ENCODE peak calls at places on chromosomes 5 and 9, in nine cellular contexts. One of them, this sample, is unnamed.

GRCh38 chr5:97087138-97087537 is 55.3 kb downstream of the LIX1 start:
- DNase-seq in COR-L47: no peak
- DNase-seq in iPS DF 6.9: no peak
- DNase-seq in endodermal cell: no peak
- DNase-seq in osteocyte: no peak
- DNase-seq in GM12891: no peak
- DNase-seq in progenitor cell of endocrine pancreas: no peak
- DNase-seq in effector memory CD4-positive, alpha-beta T cell: no peak
- DNase-seq in activated CD4-positive, alpha-beta T cell treated with anti-CD3 and anti-CD28 coated beads, Interleukin-2, amount 50 U/mL, for 1 hour: no peak
- DNase-seq in this sample: no peak

GRCh38 chr9:121483049-121483448 is 16.6 kb downstream of the GGTA1 start:
- DNase-seq in activated CD4-positive, alpha-beta T cell treated with anti-CD3 and anti-CD28 coated beads, Interleukin-2, amount 50 U/mL, for 1 hour: no peak
- DNase-seq in COR-L47: no peak
- DNase-seq in endodermal cell: peak; percentile 83
- DNase-seq in iPS DF 6.9: no peak
- DNase-seq in effector memory CD4-positive, alpha-beta T cell: no peak
- DNase-seq in progenitor cell of endocrine pancreas: no peak
- DNase-seq in GM12891: no peak
- DNase-seq in osteocyte: no peak
- DNase-seq in this sample: peak; percentile 55

GRCh38 chr5:71809446-71809845 is 90.4 kb downstream of the CARTPT start:
- DNase-seq in osteocyte: no peak
- DNase-seq in GM12891: no peak
- DNase-seq in COR-L47: peak; percentile 24
- DNase-seq in activated CD4-positive, alpha-beta T cell treated with anti-CD3 and anti-CD28 coated beads, Interleukin-2, amount 50 U/mL, for 1 hour: no peak
- DNase-seq in iPS DF 6.9: no peak
- DNase-seq in endodermal cell: no peak
- DNase-seq in progenitor cell of endocrine pancreas: no peak
- DNase-seq in effector memory CD4-positive, alpha-beta T cell: no peak
- DNase-seq in this sample: no peak

GRCh38 chr5:75720882-75721281 is 3.6 kb upstream of the POC5 start:
- DNase-seq in progenitor cell of endocrine pancreas: no peak
- DNase-seq in endodermal cell: no peak
- DNase-seq in COR-L47: no peak
- DNase-seq in effector memory CD4-positive, alpha-beta T cell: no peak
- DNase-seq in GM12891: no peak
- DNase-seq in iPS DF 6.9: no peak
- DNase-seq in osteocyte: no peak
- DNase-seq in activated CD4-positive, alpha-beta T cell treated with anti-CD3 and anti-CD28 coated beads, Interleukin-2, amount 50 U/mL, for 1 hour: no peak
- DNase-seq in this sample: no peak

GRCh38 chr5:167064199-167064811 is 1227.1 kb upstream of the WWC1 start:
- DNase-seq in GM12891: no peak
- DNase-seq in COR-L47: no peak
- DNase-seq in endodermal cell: no peak
- DNase-seq in progenitor cell of endocrine pancreas: no peak
- DNase-seq in activated CD4-positive, alpha-beta T cell treated with anti-CD3 and anti-CD28 coated beads, Interleukin-2, amount 50 U/mL, for 1 hour: no peak
- DNase-seq in iPS DF 6.9: no peak
- DNase-seq in osteocyte: no peak
- DNase-seq in effector memory CD4-positive, alpha-beta T cell: no peak
- DNase-seq in this sample: no peak

GRCh38 chr9:82168585-82168984 is 180.0 kb downstream of the SPATA31D1 start:
- DNase-seq in iPS DF 6.9: no peak
- DNase-seq in activated CD4-positive, alpha-beta T cell treated with anti-CD3 and anti-CD28 coated beads, Interleukin-2, amount 50 U/mL, for 1 hour: no peak
- DNase-seq in osteocyte: no peak
- DNase-seq in endodermal cell: no peak
- DNase-seq in effector memory CD4-positive, alpha-beta T cell: no peak
- DNase-seq in GM12891: no peak
- DNase-seq in progenitor cell of endocrine pancreas: no peak
- DNase-seq in COR-L47: no peak
- DNase-seq in this sample: no peak

GRCh38 chr5:154380263-154380662 is 65.5 kb upstream of the SAP30L start:
- DNase-seq in GM12891: no peak
- DNase-seq in iPS DF 6.9: no peak
- DNase-seq in endodermal cell: no peak
- DNase-seq in COR-L47: no peak
- DNase-seq in effector memory CD4-positive, alpha-beta T cell: no peak
- DNase-seq in progenitor cell of endocrine pancreas: no peak
- DNase-seq in osteocyte: no peak
- DNase-seq in activated CD4-positive, alpha-beta T cell treated with anti-CD3 and anti-CD28 coated beads, Interleukin-2, amount 50 U/mL, for 1 hour: no peak
- DNase-seq in this sample: no peak

GRCh38 chr5:80781356-80781755 is 126.6 kb upstream of the DHFR start:
- DNase-seq in endodermal cell: no peak
- DNase-seq in osteocyte: no peak
- DNase-seq in GM12891: no peak
- DNase-seq in activated CD4-positive, alpha-beta T cell treated with anti-CD3 and anti-CD28 coated beads, Interleukin-2, amount 50 U/mL, for 1 hour: no peak
- DNase-seq in iPS DF 6.9: no peak
- DNase-seq in COR-L47: no peak
- DNase-seq in effector memory CD4-positive, alpha-beta T cell: no peak
- DNase-seq in progenitor cell of endocrine pancreas: no peak
- DNase-seq in this sample: peak; percentile 14

GRCh38 chr5:137627293-137627692 is 108.6 kb downstream of the KLHL3 start:
- DNase-seq in osteocyte: no peak
- DNase-seq in GM12891: no peak
- DNase-seq in activated CD4-positive, alpha-beta T cell treated with anti-CD3 and anti-CD28 coated beads, Interleukin-2, amount 50 U/mL, for 1 hour: no peak
- DNase-seq in progenitor cell of endocrine pancreas: no peak
- DNase-seq in effector memory CD4-positive, alpha-beta T cell: no peak
- DNase-seq in endodermal cell: no peak
- DNase-seq in iPS DF 6.9: no peak
- DNase-seq in COR-L47: peak; percentile 73
- DNase-seq in this sample: no peak

GRCh38 chr9:131334568-131335105 is 45.1 kb downstream of the PLPP7 start:
- DNase-seq in endodermal cell: peak; percentile 70
- DNase-seq in activated CD4-positive, alpha-beta T cell treated with anti-CD3 and anti-CD28 coated beads, Interleukin-2, amount 50 U/mL, for 1 hour: no peak
- DNase-seq in GM12891: no peak
- DNase-seq in COR-L47: no peak
- DNase-seq in effector memory CD4-positive, alpha-beta T cell: no peak
- DNase-seq in iPS DF 6.9: no peak
- DNase-seq in progenitor cell of endocrine pancreas: no peak
- DNase-seq in osteocyte: no peak
- DNase-seq in this sample: peak; percentile 25

GRCh38 chr9:121790841-121791240 is 139.4 kb downstream of the DAB2IP start:
- DNase-seq in iPS DF 6.9: no peak
- DNase-seq in GM12891: no peak
- DNase-seq in COR-L47: no peak
- DNase-seq in progenitor cell of endocrine pancreas: no peak
- DNase-seq in endodermal cell: no peak
- DNase-seq in effector memory CD4-positive, alpha-beta T cell: no peak
- DNase-seq in activated CD4-positive, alpha-beta T cell treated with anti-CD3 and anti-CD28 coated beads, Interleukin-2, amount 50 U/mL, for 1 hour: no peak
- DNase-seq in osteocyte: no peak
- DNase-seq in this sample: no peak

GRCh38 chr9:126027566-126027965 is 280.4 kb downstream of the PBX3 start:
- DNase-seq in COR-L47: no peak
- DNase-seq in iPS DF 6.9: no peak
- DNase-seq in osteocyte: no peak
- DNase-seq in GM12891: no peak
- DNase-seq in progenitor cell of endocrine pancreas: no peak
- DNase-seq in effector memory CD4-positive, alpha-beta T cell: no peak
- DNase-seq in endodermal cell: no peak
- DNase-seq in activated CD4-positive, alpha-beta T cell treated with anti-CD3 and anti-CD28 coated beads, Interleukin-2, amount 50 U/mL, for 1 hour: no peak
- DNase-seq in this sample: no peak

GRCh38 chr5:143605403-143606005 is 202.0 kb upstream of the NR3C1 start:
- DNase-seq in effector memory CD4-positive, alpha-beta T cell: no peak
- DNase-seq in progenitor cell of endocrine pancreas: no peak
- DNase-seq in osteocyte: no peak
- DNase-seq in GM12891: no peak
- DNase-seq in activated CD4-positive, alpha-beta T cell treated with anti-CD3 and anti-CD28 coated beads, Interleukin-2, amount 50 U/mL, for 1 hour: no peak
- DNase-seq in endodermal cell: no peak
- DNase-seq in iPS DF 6.9: no peak
- DNase-seq in COR-L47: no peak
- DNase-seq in this sample: no peak

GRCh38 chr5:127925916-127926315 is 157.7 kb upstream of the SLC12A2 start:
- DNase-seq in COR-L47: no peak
- DNase-seq in endodermal cell: no peak
- DNase-seq in osteocyte: no peak
- DNase-seq in iPS DF 6.9: no peak
- DNase-seq in activated CD4-positive, alpha-beta T cell treated with anti-CD3 and anti-CD28 coated beads, Interleukin-2, amount 50 U/mL, for 1 hour: no peak
- DNase-seq in GM12891: no peak
- DNase-seq in progenitor cell of endocrine pancreas: no peak
- DNase-seq in effector memory CD4-positive, alpha-beta T cell: no peak
- DNase-seq in this sample: no peak

GRCh38 chr5:135333737-135334515 is 65.1 kb downstream of the MACROH2A1 start:
- DNase-seq in progenitor cell of endocrine pancreas: no peak
- DNase-seq in COR-L47: no peak
- DNase-seq in iPS DF 6.9: no peak
- DNase-seq in effector memory CD4-positive, alpha-beta T cell: no peak
- DNase-seq in GM12891: no peak
- DNase-seq in endodermal cell: no peak
- DNase-seq in osteocyte: no peak
- DNase-seq in activated CD4-positive, alpha-beta T cell treated with anti-CD3 and anti-CD28 coated beads, Interleukin-2, amount 50 U/mL, for 1 hour: no peak
- DNase-seq in this sample: peak; percentile 42

GRCh38 chr5:112320408-112320807 is 98.7 kb downstream of the EPB41L4A start:
- DNase-seq in osteocyte: no peak
- DNase-seq in endodermal cell: no peak
- DNase-seq in iPS DF 6.9: no peak
- DNase-seq in GM12891: no peak
- DNase-seq in activated CD4-positive, alpha-beta T cell treated with anti-CD3 and anti-CD28 coated beads, Interleukin-2, amount 50 U/mL, for 1 hour: no peak
- DNase-seq in progenitor cell of endocrine pancreas: no peak
- DNase-seq in COR-L47: no peak
- DNase-seq in effector memory CD4-positive, alpha-beta T cell: no peak
- DNase-seq in this sample: no peak

GRCh38 chr5:36985387-36985786 is 108.8 kb downstream of the NIPBL start:
- DNase-seq in endodermal cell: no peak
- DNase-seq in iPS DF 6.9: no peak
- DNase-seq in osteocyte: no peak
- DNase-seq in activated CD4-positive, alpha-beta T cell treated with anti-CD3 and anti-CD28 coated beads, Interleukin-2, amount 50 U/mL, for 1 hour: no peak
- DNase-seq in GM12891: no peak
- DNase-seq in effector memory CD4-positive, alpha-beta T cell: no peak
- DNase-seq in COR-L47: no peak
- DNase-seq in progenitor cell of endocrine pancreas: no peak
- DNase-seq in this sample: no peak

GRCh38 chr9:110016340-110016739 is 191.6 kb downstream of the C9orf152 start:
- DNase-seq in effector memory CD4-positive, alpha-beta T cell: no peak
- DNase-seq in progenitor cell of endocrine pancreas: no peak
- DNase-seq in osteocyte: no peak
- DNase-seq in activated CD4-positive, alpha-beta T cell treated with anti-CD3 and anti-CD28 coated beads, Interleukin-2, amount 50 U/mL, for 1 hour: no peak
- DNase-seq in COR-L47: no peak
- DNase-seq in GM12891: no peak
- DNase-seq in iPS DF 6.9: no peak
- DNase-seq in endodermal cell: no peak
- DNase-seq in this sample: no peak

GRCh38 chr9:114180701-114181582 is 25.6 kb downstream of the COL27A1 start:
- DNase-seq in endodermal cell: peak; percentile 67
- DNase-seq in GM12891: no peak
- DNase-seq in effector memory CD4-positive, alpha-beta T cell: no peak
- DNase-seq in osteocyte: no peak
- DNase-seq in progenitor cell of endocrine pancreas: no peak
- DNase-seq in COR-L47: no peak
- DNase-seq in iPS DF 6.9: no peak
- DNase-seq in activated CD4-positive, alpha-beta T cell treated with anti-CD3 and anti-CD28 coated beads, Interleukin-2, amount 50 U/mL, for 1 hour: no peak
- DNase-seq in this sample: no peak

GRCh38 chr5:163978897-163979296 is 473.5 kb downstream of the MAT2B start:
- DNase-seq in effector memory CD4-positive, alpha-beta T cell: no peak
- DNase-seq in COR-L47: no peak
- DNase-seq in osteocyte: no peak
- DNase-seq in activated CD4-positive, alpha-beta T cell treated with anti-CD3 and anti-CD28 coated beads, Interleukin-2, amount 50 U/mL, for 1 hour: no peak
- DNase-seq in progenitor cell of endocrine pancreas: no peak
- DNase-seq in iPS DF 6.9: no peak
- DNase-seq in GM12891: no peak
- DNase-seq in endodermal cell: peak; percentile 72
- DNase-seq in this sample: peak; percentile 6

GRCh38 chr9:18362901-18363685 is 110.9 kb upstream of the ADAMTSL1 start:
- DNase-seq in endodermal cell: no peak
- DNase-seq in progenitor cell of endocrine pancreas: no peak
- DNase-seq in COR-L47: peak; percentile 13
- DNase-seq in effector memory CD4-positive, alpha-beta T cell: no peak
- DNase-seq in activated CD4-positive, alpha-beta T cell treated with anti-CD3 and anti-CD28 coated beads, Interleukin-2, amount 50 U/mL, for 1 hour: no peak
- DNase-seq in osteocyte: no peak
- DNase-seq in GM12891: peak; percentile 2
- DNase-seq in iPS DF 6.9: no peak
- DNase-seq in this sample: no peak

GRCh38 chr5:32916648-32917047 is 205.5 kb downstream of the NPR3 start:
- DNase-seq in iPS DF 6.9: peak; percentile 11
- DNase-seq in COR-L47: no peak
- DNase-seq in osteocyte: no peak
- DNase-seq in endodermal cell: peak; percentile 84
- DNase-seq in activated CD4-positive, alpha-beta T cell treated with anti-CD3 and anti-CD28 coated beads, Interleukin-2, amount 50 U/mL, for 1 hour: no peak
- DNase-seq in GM12891: no peak
- DNase-seq in progenitor cell of endocrine pancreas: no peak
- DNase-seq in effector memory CD4-positive, alpha-beta T cell: no peak
- DNase-seq in this sample: no peak

GRCh38 chr9:17942498-17942897 is 363.6 kb downstream of the SH3GL2 start:
- DNase-seq in COR-L47: peak; percentile 81
- DNase-seq in effector memory CD4-positive, alpha-beta T cell: no peak
- DNase-seq in GM12891: no peak
- DNase-seq in endodermal cell: no peak
- DNase-seq in activated CD4-positive, alpha-beta T cell treated with anti-CD3 and anti-CD28 coated beads, Interleukin-2, amount 50 U/mL, for 1 hour: no peak
- DNase-seq in osteocyte: no peak
- DNase-seq in iPS DF 6.9: no peak
- DNase-seq in progenitor cell of endocrine pancreas: no peak
- DNase-seq in this sample: no peak

GRCh38 chr9:96618209-96619108 is 1.2 kb downstream of the CDC14B start:
- DNase-seq in effector memory CD4-positive, alpha-beta T cell: no peak
- DNase-seq in endodermal cell: peak; percentile 75
- DNase-seq in GM12891: no peak
- DNase-seq in osteocyte: no peak
- DNase-seq in COR-L47: peak; percentile 27
- DNase-seq in activated CD4-positive, alpha-beta T cell treated with anti-CD3 and anti-CD28 coated beads, Interleukin-2, amount 50 U/mL, for 1 hour: peak; percentile 13
- DNase-seq in progenitor cell of endocrine pancreas: peak; percentile 21
- DNase-seq in iPS DF 6.9: no peak
- DNase-seq in this sample: peak; percentile 52

GRCh38 chr9:110076894-110077725 is 130.8 kb downstream of the C9orf152 start:
- DNase-seq in iPS DF 6.9: no peak
- DNase-seq in GM12891: no peak
- DNase-seq in endodermal cell: no peak
- DNase-seq in effector memory CD4-positive, alpha-beta T cell: no peak
- DNase-seq in progenitor cell of endocrine pancreas: no peak
- DNase-seq in COR-L47: no peak
- DNase-seq in osteocyte: no peak
- DNase-seq in activated CD4-positive, alpha-beta T cell treated with anti-CD3 and anti-CD28 coated beads, Interleukin-2, amount 50 U/mL, for 1 hour: no peak
- DNase-seq in this sample: no peak

GRCh38 chr5:115460476-115460875 is 84.1 kb downstream of the FEM1C start:
- DNase-seq in COR-L47: no peak
- DNase-seq in effector memory CD4-positive, alpha-beta T cell: no peak
- DNase-seq in osteocyte: no peak
- DNase-seq in progenitor cell of endocrine pancreas: no peak
- DNase-seq in endodermal cell: no peak
- DNase-seq in iPS DF 6.9: no peak
- DNase-seq in activated CD4-positive, alpha-beta T cell treated with anti-CD3 and anti-CD28 coated beads, Interleukin-2, amount 50 U/mL, for 1 hour: no peak
- DNase-seq in GM12891: no peak
- DNase-seq in this sample: no peak

GRCh38 chr9:88952086-88952615 is 39.1 kb upstream of the S1PR3 start:
- DNase-seq in iPS DF 6.9: no peak
- DNase-seq in GM12891: no peak
- DNase-seq in osteocyte: no peak
- DNase-seq in progenitor cell of endocrine pancreas: no peak
- DNase-seq in endodermal cell: no peak
- DNase-seq in COR-L47: no peak
- DNase-seq in activated CD4-positive, alpha-beta T cell treated with anti-CD3 and anti-CD28 coated beads, Interleukin-2, amount 50 U/mL, for 1 hour: no peak
- DNase-seq in effector memory CD4-positive, alpha-beta T cell: no peak
- DNase-seq in this sample: no peak

GRCh38 chr9:35859310-35859994 is 10.7 kb downstream of the OR13J1 start:
- DNase-seq in osteocyte: peak; percentile 76
- DNase-seq in GM12891: no peak
- DNase-seq in endodermal cell: peak; percentile 31
- DNase-seq in iPS DF 6.9: no peak
- DNase-seq in effector memory CD4-positive, alpha-beta T cell: no peak
- DNase-seq in activated CD4-positive, alpha-beta T cell treated with anti-CD3 and anti-CD28 coated beads, Interleukin-2, amount 50 U/mL, for 1 hour: no peak
- DNase-seq in progenitor cell of endocrine pancreas: peak; percentile 6
- DNase-seq in COR-L47: peak; percentile 26
- DNase-seq in this sample: peak; percentile 18

GRCh38 chr5:90590-91547 is 1.1 kb upstream of the PLEKHG4B start:
- DNase-seq in GM12891: no peak
- DNase-seq in progenitor cell of endocrine pancreas: no peak
- DNase-seq in osteocyte: peak; percentile 81
- DNase-seq in activated CD4-positive, alpha-beta T cell treated with anti-CD3 and anti-CD28 coated beads, Interleukin-2, amount 50 U/mL, for 1 hour: no peak
- DNase-seq in iPS DF 6.9: no peak
- DNase-seq in COR-L47: peak; percentile 46
- DNase-seq in endodermal cell: peak; percentile 73
- DNase-seq in effector memory CD4-positive, alpha-beta T cell: no peak
- DNase-seq in this sample: no peak

This sample was measured in K562.